ENCODE peak calls at places on chromosome 10, in five cellular contexts. N is Ammon's horn, B is AG04450, Y is RWPE1, Z is mesenteric fat pad. W is an unnamed sample.

GRCh38 chr10:118342638-118343020 is 505 bp upstream of the FAM204A start:
- DNase-seq in N (no peak), Y (no peak), Z (no peak), B (no peak), W (no peak)

GRCh38 chr10:75547391-75548298 is 116.2 kb downstream of the LRMDA start:
- DNase-seq in Y (no peak), N (peak), Z (no peak), B (no peak), W (peak)

GRCh38 chr10:100744136-100744979 is 1.0 kb upstream of the PAX2 start:
- DNase-seq in B (no peak), Z (peak), N (no peak), Y (no peak), W (no peak)

GRCh38 chr10:130283234-130283574 is 147.0 kb downstream of the GLRX3 start:
- DNase-seq in Z (no peak), N (no peak), Y (no peak), B (no peak), W (no peak)

GRCh38 chr10:126634915-126635314 is 35.6 kb downstream of the C10orf90 start:
- DNase-seq in B (no peak), Y (peak), Z (no peak), N (peak), W (no peak)

GRCh38 chr10:110432814-110433565 is 64.7 kb upstream of the DUSP5 start:
- DNase-seq in Z (peak), B (no peak), N (no peak), Y (no peak), W (no peak)

GRCh38 chr10:9792181-9792580 is 1225.5 kb upstream of the CELF2 start:
- DNase-seq in Z (no peak), N (no peak), B (no peak), Y (peak), W (no peak)

GRCh38 chr10:75108684-75109458 is 2.6 kb upstream of the SAMD8 start:
- DNase-seq in Z (peak), B (no peak), Y (peak), N (no peak), W (no peak)

GRCh38 chr10:27448926-27449325 is 55.2 kb upstream of the RAB18 start:
- DNase-seq in Z (no peak), B (no peak), N (no peak), Y (peak), W (no peak)

GRCh38 chr10:60913091-60913490 is 30.9 kb downstream of the RHOBTB1 start:
- DNase-seq in B (no peak), Z (no peak), Y (no peak), N (no peak), W (no peak)

GRCh38 chr10:77328272-77328816 is 309.3 kb downstream of the KCNMA1 start:
- DNase-seq in B (no peak), Y (peak), Z (no peak), N (no peak), W (no peak)

GRCh38 chr10:92208736-92209135 is 82.1 kb downstream of the CPEB3 start:
- DNase-seq in Z (no peak), B (no peak), Y (no peak), N (no peak), W (no peak)

GRCh38 chr10:89064764-89065163 is 74.2 kb downstream of the FAS start:
- DNase-seq in Z (no peak), B (no peak), Y (no peak), N (no peak), W (no peak)

GRCh38 chr10:1736180-1736971 is 949 bp downstream of the ADARB2 start:
- DNase-seq in Y (no peak), B (no peak), N (no peak), Z (no peak), W (no peak)

GRCh38 chr10:88866454-88866853 is 13.6 kb upstream of the STAMBPL1 start:
- DNase-seq in Y (no peak), N (no peak), Z (no peak), B (no peak), W (no peak)

GRCh38 chr10:33064706-33065105 is 106.7 kb upstream of the ITGB1 start:
- DNase-seq in B (no peak), Z (no peak), N (no peak), Y (no peak), W (no peak)

GRCh38 chr10:133357293-133358151 is at the start of gene FUOM:
- DNase-seq in Z (no peak), Y (peak), N (no peak), B (no peak), W (no peak)

GRCh38 chr10:6600224-6600987 is 20.3 kb upstream of the PRKCQ start:
- DNase-seq in Z (no peak), N (no peak), B (no peak), Y (no peak), W (no peak)

GRCh38 chr10:72108811-72109618 is 20.7 kb upstream of the SPOCK2 start:
- DNase-seq in Z (no peak), N (no peak), B (no peak), Y (no peak), W (no peak)

GRCh38 chr10:49058341-49059255 is 56.7 kb downstream of the VSTM4 start:
- DNase-seq in Z (no peak), Y (no peak), N (no peak), B (no peak), W (no peak)

GRCh38 chr10:125174360-125174759 is 14.0 kb upstream of the CTBP2 start:
- DNase-seq in Y (no peak), B (no peak), N (no peak), Z (peak), W (no peak)

GRCh38 chr10:13704969-13705368 is 118.2 kb downstream of the PRPF18 start:
- DNase-seq in Z (no peak), B (no peak), Y (no peak), N (peak), W (no peak)

GRCh38 chr10:120022357-120022756 is 129.8 kb downstream of the SEC23IP start:
- DNase-seq in Y (peak), B (no peak), N (no peak), Z (no peak), W (no peak)

GRCh38 chr10:52466464-52466863 is 152.4 kb downstream of the DKK1 start:
- DNase-seq in B (no peak), Y (no peak), N (peak), Z (no peak), W (no peak)

GRCh38 chr10:132646443-132647097 is 109.0 kb downstream of the INPP5A start:
- DNase-seq in Z (no peak), N (no peak), B (no peak), Y (no peak), W (no peak)

GRCh38 chr10:53256623-53257022 is 484.0 kb upstream of the MBL2 start:
- DNase-seq in B (no peak), Y (peak), Z (no peak), N (no peak), W (no peak)

GRCh38 chr10:48481385-48481784 is 123.5 kb downstream of the ARHGAP22 start:
- DNase-seq in B (no peak), N (no peak), Z (peak), Y (no peak), W (no peak)

GRCh38 chr10:57506414-57507094 is 761.1 kb downstream of the IPMK start:
- DNase-seq in B (no peak), Z (no peak), Y (no peak), N (no peak), W (no peak)

GRCh38 chr10:29223311-29223710 is 65.6 kb upstream of the LYZL1 start:
- DNase-seq in N (no peak), Z (no peak), Y (no peak), B (no peak), W (no peak)

GRCh38 chr10:70508912-70509366 is 30.4 kb downstream of the PALD1 start:
- DNase-seq in Y (no peak), B (no peak), Z (no peak), N (peak), W (peak)

GRCh38 chr10:75683158-75683557 is 251.7 kb downstream of the LRMDA start:
- DNase-seq in N (no peak), B (no peak), Y (no peak), Z (no peak), W (no peak)

GRCh38 chr10:31023558-31023957 is 8.1 kb downstream of the ZNF438 start:
- DNase-seq in N (no peak), Y (no peak), B (no peak), Z (no peak), W (no peak)

GRCh38 chr10:98047009-98047741 is 16.8 kb upstream of the CRTAC1 start:
- DNase-seq in Y (no peak), N (peak), Z (no peak), B (no peak), W (no peak)

W was measured in pulmonary artery endothelial cell.